ENCODE peak calls at places on chromosomes 2 and 18, in five cellular contexts. One of them, this sample, is unnamed.

GRCh38 chr18:68897286-68897685 is 99.4 kb downstream of the CCDC102B start:
- DNase-seq in CD8-positive, alpha-beta memory T cell: no peak
- DNase-seq in H7: no peak
- DNase-seq in adipocyte: no peak
- DNase-seq in Peyer's patch: no peak
- DNase-seq in this sample: no peak

GRCh38 chr18:8046421-8046820 is 479.3 kb downstream of the PTPRM start:
- DNase-seq in CD8-positive, alpha-beta memory T cell: no peak
- DNase-seq in Peyer's patch: no peak
- DNase-seq in H7: no peak
- DNase-seq in adipocyte: no peak
- DNase-seq in this sample: no peak

GRCh38 chr2:230719340-230719739 is 6.7 kb downstream of the CAB39 start:
- DNase-seq in adipocyte: no peak
- DNase-seq in H7: no peak
- DNase-seq in CD8-positive, alpha-beta memory T cell: no peak
- DNase-seq in Peyer's patch: no peak
- DNase-seq in this sample: no peak

GRCh38 chr18:36525913-36526312 is 228.4 kb downstream of the FHOD3 start:
- DNase-seq in CD8-positive, alpha-beta memory T cell: no peak
- DNase-seq in H7: no peak
- DNase-seq in adipocyte: no peak
- DNase-seq in Peyer's patch: no peak
- DNase-seq in this sample: no peak

GRCh38 chr2:65370387-65371093 is 61.9 kb downstream of the SPRED2 start:
- DNase-seq in adipocyte: no peak
- DNase-seq in Peyer's patch: no peak
- DNase-seq in H7: no peak
- DNase-seq in CD8-positive, alpha-beta memory T cell: no peak
- DNase-seq in this sample: no peak

GRCh38 chr2:77434880-77435279 is 87.3 kb downstream of the LRRTM4 start:
- DNase-seq in adipocyte: no peak
- DNase-seq in CD8-positive, alpha-beta memory T cell: no peak
- DNase-seq in Peyer's patch: no peak
- DNase-seq in H7: peak; percentile 19
- DNase-seq in this sample: no peak

GRCh38 chr18:10054366-10054765 is 140.6 kb downstream of the VAPA start:
- DNase-seq in Peyer's patch: no peak
- DNase-seq in CD8-positive, alpha-beta memory T cell: no peak
- DNase-seq in adipocyte: no peak
- DNase-seq in H7: no peak
- DNase-seq in this sample: no peak

GRCh38 chr2:159946326-159946992 is 116.0 kb downstream of the PLA2R1 start:
- DNase-seq in CD8-positive, alpha-beta memory T cell: no peak
- DNase-seq in H7: no peak
- DNase-seq in adipocyte: peak; percentile 95
- DNase-seq in Peyer's patch: no peak
- DNase-seq in this sample: no peak

GRCh38 chr2:120669121-120669952 is 66.3 kb upstream of the GLI2 start:
- DNase-seq in H7: peak; percentile 88
- DNase-seq in adipocyte: peak; percentile 21
- DNase-seq in Peyer's patch: no peak
- DNase-seq in CD8-positive, alpha-beta memory T cell: no peak
- DNase-seq in this sample: no peak

GRCh38 chr2:101053117-101053516 is 51.0 kb downstream of the RPL31 start:
- DNase-seq in H7: no peak
- DNase-seq in CD8-positive, alpha-beta memory T cell: no peak
- DNase-seq in Peyer's patch: no peak
- DNase-seq in adipocyte: no peak
- DNase-seq in this sample: no peak

GRCh38 chr18:23981369-23981768 is 33.2 kb upstream of the TTC39C start:
- DNase-seq in adipocyte: no peak
- DNase-seq in Peyer's patch: peak; percentile 46
- DNase-seq in H7: no peak
- DNase-seq in CD8-positive, alpha-beta memory T cell: no peak
- DNase-seq in this sample: no peak

GRCh38 chr2:152396763-152397162 is 61.8 kb downstream of the FMNL2 start:
- DNase-seq in H7: no peak
- DNase-seq in CD8-positive, alpha-beta memory T cell: no peak
- DNase-seq in adipocyte: peak; percentile 57
- DNase-seq in Peyer's patch: no peak
- DNase-seq in this sample: no peak

GRCh38 chr2:233267516-233268245 is 16.2 kb downstream of the ATG16L1 start:
- DNase-seq in H7: no peak
- DNase-seq in Peyer's patch: peak; percentile 95
- DNase-seq in CD8-positive, alpha-beta memory T cell: peak; percentile 80
- DNase-seq in adipocyte: no peak
- DNase-seq in this sample: no peak

GRCh38 chr2:214130115-214130514 is 280.7 kb upstream of the VWC2L start:
- DNase-seq in CD8-positive, alpha-beta memory T cell: no peak
- DNase-seq in Peyer's patch: no peak
- DNase-seq in adipocyte: no peak
- DNase-seq in H7: no peak
- DNase-seq in this sample: no peak

GRCh38 chr2:44778671-44779476 is 162.6 kb upstream of the SIX3 start:
- DNase-seq in CD8-positive, alpha-beta memory T cell: no peak
- DNase-seq in H7: peak; percentile 90
- DNase-seq in Peyer's patch: peak; percentile 67
- DNase-seq in adipocyte: no peak
- DNase-seq in this sample: no peak

GRCh38 chr2:240794178-240794721 is 25.8 kb downstream of the KIF1A start:
- DNase-seq in CD8-positive, alpha-beta memory T cell: no peak
- DNase-seq in H7: no peak
- DNase-seq in Peyer's patch: peak; percentile 60
- DNase-seq in adipocyte: no peak
- DNase-seq in this sample: no peak

GRCh38 chr2:164599954-164600589 is 21.2 kb downstream of the GRB14 start:
- DNase-seq in CD8-positive, alpha-beta memory T cell: no peak
- DNase-seq in H7: peak; percentile 20
- DNase-seq in adipocyte: peak; percentile 77
- DNase-seq in Peyer's patch: peak; percentile 46
- DNase-seq in this sample: peak; percentile 27

GRCh38 chr18:8207996-8208395 is 401.2 kb upstream of the RAB12 start:
- DNase-seq in H7: no peak
- DNase-seq in adipocyte: no peak
- DNase-seq in CD8-positive, alpha-beta memory T cell: no peak
- DNase-seq in Peyer's patch: no peak
- DNase-seq in this sample: no peak

DNA sequence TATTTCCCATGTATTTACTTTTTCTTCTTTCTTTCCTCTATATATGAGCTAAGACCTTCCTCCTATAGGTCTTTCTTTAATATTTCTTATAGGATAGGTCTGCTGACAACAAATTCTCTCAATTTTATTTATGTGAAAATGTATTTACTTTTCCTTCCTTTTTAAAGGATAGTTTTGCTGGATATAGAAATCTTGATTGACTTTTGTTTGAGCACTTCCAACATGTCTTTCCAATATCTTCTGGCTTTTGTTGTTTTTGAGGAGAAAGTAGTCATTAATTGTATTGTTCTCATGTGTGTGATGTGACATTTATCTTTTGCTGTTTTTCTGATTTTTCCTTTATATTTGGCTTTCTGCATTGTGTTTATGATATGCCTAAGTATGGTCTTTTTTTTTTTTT is 28.9 kb upstream of the FBLN7 start:
- DNase-seq in adipocyte: no peak
- DNase-seq in Peyer's patch: no peak
- DNase-seq in CD8-positive, alpha-beta memory T cell: no peak
- DNase-seq in H7: no peak
- DNase-seq in this sample: no peak
- H3K36me3 ChIP-seq in adipocyte: peaks cover 83% of the 10 kb centered on the region
- H3K36me3 ChIP-seq in Peyer's patch: no peaks in the 10 kb centered on the region
- H3K36me3 ChIP-seq in CD8-positive, alpha-beta memory T cell: peaks cover 33% of the 10 kb centered on the region
- H3K36me3 ChIP-seq in H7: no peaks in the 10 kb centered on the region
- H3K36me3 ChIP-seq in this sample: peaks cover 51% of the 10 kb centered on the region

DNA sequence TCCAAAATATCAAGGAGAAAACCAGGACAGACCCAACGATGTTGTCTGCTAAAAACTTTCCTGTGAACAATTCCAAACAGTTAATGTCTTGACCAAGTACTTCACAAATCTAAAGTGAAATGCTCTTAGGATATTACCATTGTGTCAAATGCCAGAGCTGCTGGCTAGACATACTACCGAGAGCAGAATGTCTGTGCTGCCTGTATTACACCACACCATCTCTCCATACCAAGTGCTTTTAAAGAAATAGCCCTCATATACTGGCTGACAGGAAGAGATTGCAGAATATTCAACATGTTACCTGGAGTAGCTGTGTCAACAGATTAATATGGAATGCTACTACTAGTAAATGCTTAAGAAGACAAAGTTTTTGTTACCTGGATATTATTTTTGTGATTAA is 18.6 kb downstream of the IAH1 start:
- DNase-seq in H7: no peak
- DNase-seq in CD8-positive, alpha-beta memory T cell: no peak
- DNase-seq in Peyer's patch: no peak
- DNase-seq in adipocyte: no peak
- DNase-seq in this sample: no peak
- H3K36me3 ChIP-seq in H7: peaks cover 25% of the 10 kb centered on the region
- H3K36me3 ChIP-seq in CD8-positive, alpha-beta memory T cell: peaks cover 51% of the 10 kb centered on the region
- H3K36me3 ChIP-seq in Peyer's patch: no peaks in the 10 kb centered on the region
- H3K36me3 ChIP-seq in adipocyte: peaks cover 88% of the 10 kb centered on the region
- H3K36me3 ChIP-seq in this sample: peaks cover 89% of the 10 kb centered on the region

GRCh38 chr2:26235089-26235488 is 9.3 kb downstream of the HADHA start:
- DNase-seq in Peyer's patch: no peak
- DNase-seq in H7: no peak
- DNase-seq in adipocyte: no peak
- DNase-seq in CD8-positive, alpha-beta memory T cell: no peak
- DNase-seq in this sample: no peak

GRCh38 chr2:26230806-26231205 is 13.6 kb downstream of the HADHA start:
- DNase-seq in adipocyte: no peak
- DNase-seq in H7: no peak
- DNase-seq in Peyer's patch: no peak
- DNase-seq in CD8-positive, alpha-beta memory T cell: no peak
- DNase-seq in this sample: no peak

GRCh38 chr2:26224095-26224494 is 20.3 kb downstream of the HADHA start:
- DNase-seq in H7: no peak
- DNase-seq in adipocyte: no peak
- DNase-seq in CD8-positive, alpha-beta memory T cell: no peak
- DNase-seq in Peyer's patch: no peak
- DNase-seq in this sample: no peak

DNA sequence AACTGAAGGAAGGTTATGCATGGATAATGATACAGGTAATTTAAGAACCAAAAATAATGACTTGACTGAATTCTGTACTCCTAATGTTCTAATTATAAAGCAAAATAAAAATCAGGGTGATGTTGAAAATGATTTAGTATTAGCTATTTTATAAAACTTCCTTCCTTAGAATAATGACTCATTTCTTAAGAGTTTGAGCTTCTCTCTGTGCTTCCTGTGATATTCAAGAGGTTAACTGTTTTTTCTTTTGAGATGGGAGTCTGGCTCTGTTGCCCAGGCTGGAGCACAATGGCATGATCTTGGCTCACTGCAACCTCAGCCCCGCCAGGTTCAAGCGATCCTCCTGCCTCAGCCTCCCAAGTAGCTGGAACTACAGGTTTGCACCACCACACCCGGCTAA is 14.8 kb downstream of the HADHA start:
- DNase-seq in Peyer's patch: no peak
- DNase-seq in adipocyte: no peak
- DNase-seq in H7: no peak
- DNase-seq in CD8-positive, alpha-beta memory T cell: no peak
- DNase-seq in this sample: no peak
- H3K36me3 ChIP-seq in Peyer's patch: no peaks in the 10 kb centered on the region
- H3K36me3 ChIP-seq in adipocyte: peaks cover 100% of the 10 kb centered on the region
- H3K36me3 ChIP-seq in H7: peaks cover 25% of the 10 kb centered on the region
- H3K36me3 ChIP-seq in CD8-positive, alpha-beta memory T cell: peaks cover 48% of the 10 kb centered on the region
- H3K36me3 ChIP-seq in this sample: peaks cover 78% of the 10 kb centered on the region

DNA sequence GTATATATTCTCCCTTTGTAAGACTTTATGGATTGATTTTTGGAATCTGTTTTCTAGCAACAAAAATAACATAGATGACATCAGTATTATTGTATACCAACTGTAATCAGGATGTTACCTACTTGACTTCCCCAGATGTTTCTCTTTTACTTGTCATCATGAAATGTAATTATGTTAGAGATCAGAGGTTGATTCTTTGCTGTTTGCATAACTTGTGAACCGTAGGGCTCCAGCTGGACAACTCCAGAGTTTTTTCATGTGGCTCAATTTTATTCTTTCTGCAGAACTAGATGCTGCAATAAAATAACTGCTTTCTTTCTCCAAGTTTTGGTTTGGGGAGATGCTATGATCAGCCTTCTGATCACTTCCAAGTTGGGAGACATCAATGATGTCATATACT is 58.1 kb downstream of the SPOPL start:
- DNase-seq in H7: no peak
- DNase-seq in CD8-positive, alpha-beta memory T cell: no peak
- DNase-seq in Peyer's patch: no peak
- DNase-seq in adipocyte: peak; percentile 12
- DNase-seq in this sample: no peak
- H3K36me3 ChIP-seq in H7: no peaks in the 10 kb centered on the region
- H3K36me3 ChIP-seq in CD8-positive, alpha-beta memory T cell: peaks cover 5% of the 10 kb centered on the region
- H3K36me3 ChIP-seq in Peyer's patch: no peaks in the 10 kb centered on the region
- H3K36me3 ChIP-seq in adipocyte: peaks cover 52% of the 10 kb centered on the region
- H3K36me3 ChIP-seq in this sample: peaks cover 22% of the 10 kb centered on the region

DNA sequence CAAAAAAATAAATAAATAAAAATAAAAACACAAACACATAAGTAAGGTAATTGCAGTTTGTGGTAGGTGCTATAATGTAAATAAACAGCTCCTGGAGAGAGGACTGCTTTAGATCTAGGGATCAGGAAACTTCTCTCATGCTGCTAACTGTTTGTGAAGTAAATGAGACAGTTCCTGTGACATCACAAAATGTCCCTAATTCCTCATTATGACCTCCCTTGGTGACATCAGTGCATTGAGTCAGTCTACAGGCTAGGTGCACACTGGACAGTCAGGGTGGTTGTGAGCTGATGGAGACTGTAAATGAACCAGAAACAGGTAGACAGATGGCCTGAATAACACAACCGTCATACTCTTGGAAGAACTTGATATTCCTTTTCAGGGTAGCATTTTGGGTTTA is 13.4 kb downstream of the ERICH2 start:
- DNase-seq in Peyer's patch: no peak
- DNase-seq in adipocyte: no peak
- DNase-seq in H7: no peak
- DNase-seq in CD8-positive, alpha-beta memory T cell: no peak
- DNase-seq in this sample: no peak
- H3K36me3 ChIP-seq in Peyer's patch: no peaks in the 10 kb centered on the region
- H3K36me3 ChIP-seq in adipocyte: no peaks in the 10 kb centered on the region
- H3K36me3 ChIP-seq in H7: no peaks in the 10 kb centered on the region
- H3K36me3 ChIP-seq in CD8-positive, alpha-beta memory T cell: no peaks in the 10 kb centered on the region
- H3K36me3 ChIP-seq in this sample: no peaks in the 10 kb centered on the region